ENCODE peak calls at places on chromosomes 6 and 20, in nine cellular contexts. G is H7, Y is IMR-90, I is upper lobe of right lung, F is HepG2, U is tibial artery, A is stomach, H is MM.1S, V is H1. K is an unnamed sample.

GRCh38 chr20:19692685-19693119 is 65.4 kb upstream of the RIN2 start:
- DNase-seq in G (peak; percentile 67), Y (peak; percentile 22), I (peak; percentile 77), F (peak; percentile 37), U (no peak), A (peak; percentile 71), H (peak; percentile 58), V (peak; percentile 19), K (peak; percentile 61)

GRCh38 chr6:2732503-2733089 is 18.1 kb downstream of the MYLK4 start:
- DNase-seq in G (no peak), Y (no peak), I (no peak), F (no peak), U (no peak), A (peak; percentile 31), H (no peak), V (no peak), K (no peak)

GRCh38 chr20:62804632-62805364 is at the start of gene OGFR:
- DNase-seq in G (peak; percentile 97), Y (peak; percentile 38), I (peak; percentile 85), F (no peak), U (peak; percentile 81), A (peak; percentile 69), H (peak; percentile 65), V (no peak), K (peak; percentile 74)

GRCh38 chr20:8033447-8033846 is 13.9 kb upstream of the TMX4 start:
- DNase-seq in G (no peak), Y (no peak), I (peak; percentile 73), F (no peak), U (no peak), A (no peak), H (no peak), V (no peak), K (no peak)

GRCh38 chr20:53940883-53941546 is 129.4 kb downstream of the BCAS1 start:
- DNase-seq in G (no peak), Y (peak; percentile 94), I (no peak), F (no peak), U (no peak), A (no peak), H (peak; percentile 56), V (no peak), K (peak; percentile 51)

GRCh38 chr20:3710703-3711417 is 1.5 kb downstream of the SIGLEC1 start:
- DNase-seq in G (peak; percentile 98), Y (peak; percentile 28), I (peak; percentile 86), F (peak; percentile 46), U (no peak), A (peak; percentile 74), H (peak; percentile 58), V (peak; percentile 33), K (peak; percentile 85)

GRCh38 chr20:49285233-49285668 is 7.4 kb upstream of the ZNFX1 start:
- DNase-seq in G (no peak), Y (no peak), I (no peak), F (no peak), U (no peak), A (no peak), H (no peak), V (no peak), K (no peak)

GRCh38 chr6:1516742-1517520 is 92.8 kb upstream of the FOXC1 start:
- DNase-seq in G (no peak), Y (no peak), I (no peak), F (no peak), U (no peak), A (no peak), H (no peak), V (no peak), K (no peak)

GRCh38 chr6:93468291-93468690 is 48.9 kb upstream of the EPHA7 start:
- DNase-seq in G (peak; percentile 28), Y (no peak), I (no peak), F (no peak), U (no peak), A (no peak), H (peak; percentile 76), V (peak; percentile 3), K (peak; percentile 86)

GRCh38 chr20:9220874-9221547 is 152.1 kb downstream of the PLCB4 start:
- DNase-seq in G (no peak), Y (peak; percentile 84), I (no peak), F (no peak), U (no peak), A (no peak), H (no peak), V (no peak), K (peak; percentile 28)

GRCh38 chr20:17479041-17479657 is 52.0 kb downstream of the BFSP1 start:
- DNase-seq in G (no peak), Y (no peak), I (no peak), F (no peak), U (no peak), A (no peak), H (no peak), V (no peak), K (no peak)

GRCh38 chr6:138914701-138915100 is 73.4 kb downstream of the REPS1 start:
- DNase-seq in G (no peak), Y (peak; percentile 1), I (no peak), F (no peak), U (no peak), A (no peak), H (no peak), V (no peak), K (no peak)
- H3K36me3 ChIP-seq in G (peaks cover 17% of the 10 kb centered on the region), Y (peaks cover 31% of the 10 kb centered on the region), I (peaks cover 90% of the 10 kb centered on the region), F (peaks cover 10% of the 10 kb centered on the region), U (peaks cover 40% of the 10 kb centered on the region), A (peaks cover 27% of the 10 kb centered on the region), H (no peaks in the 10 kb centered on the region), V (peaks cover 43% of the 10 kb centered on the region), K (peaks cover 20% of the 10 kb centered on the region)

DNA sequence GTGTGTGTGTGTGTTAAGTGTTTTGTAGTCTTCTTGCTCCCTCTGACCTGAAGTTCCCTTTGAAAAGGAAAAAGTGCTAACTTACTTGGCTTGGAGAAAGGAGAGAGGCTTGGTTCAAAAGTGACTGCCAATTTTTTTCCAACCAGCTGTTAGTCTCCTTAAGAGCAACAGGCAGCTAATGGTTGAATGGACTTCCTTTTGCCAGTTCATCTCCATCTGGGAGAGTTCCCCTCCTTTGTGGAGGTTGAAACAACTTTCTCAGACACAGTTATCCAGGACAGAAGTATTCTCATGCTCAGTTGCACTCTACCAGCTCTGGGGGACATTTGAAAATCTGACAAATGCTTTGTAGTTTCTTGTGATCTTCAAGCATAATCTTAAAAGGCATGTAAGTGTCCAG is 4.5 kb downstream of the RIPOR2 start:
- DNase-seq in G (no peak), Y (peak; percentile 40), I (no peak), F (no peak), U (no peak), A (no peak), H (no peak), V (no peak), K (peak; percentile 8)
- H3K36me3 ChIP-seq in G (no peaks in the 10 kb centered on the region), Y (no peaks in the 10 kb centered on the region), I (no peaks in the 10 kb centered on the region), F (no peaks in the 10 kb centered on the region), U (no peaks in the 10 kb centered on the region), A (no peaks in the 10 kb centered on the region), H (no peaks in the 10 kb centered on the region), V (no peaks in the 10 kb centered on the region), K (no peaks in the 10 kb centered on the region)

GRCh38 chr6:148530394-148530923 is 187.8 kb downstream of the SASH1 start:
- DNase-seq in G (no peak), Y (peak; percentile 98), I (no peak), F (no peak), U (no peak), A (no peak), H (peak; percentile 10), V (no peak), K (no peak)
- H3K36me3 ChIP-seq in G (peaks cover 25% of the 10 kb centered on the region), Y (peaks cover 52% of the 10 kb centered on the region), I (peaks cover 83% of the 10 kb centered on the region), F (peaks cover 21% of the 10 kb centered on the region), U (peaks cover 64% of the 10 kb centered on the region), A (peaks cover 39% of the 10 kb centered on the region), H (no peaks in the 10 kb centered on the region), V (peaks cover 42% of the 10 kb centered on the region), K (no peaks in the 10 kb centered on the region)

GRCh38 chr6:101013612-101014195 is 132.6 kb upstream of the ASCC3 start:
- DNase-seq in G (no peak), Y (no peak), I (no peak), F (no peak), U (no peak), A (no peak), H (no peak), V (no peak), K (no peak)
- H3K36me3 ChIP-seq in G (no peaks in the 10 kb centered on the region), Y (no peaks in the 10 kb centered on the region), I (no peaks in the 10 kb centered on the region), F (no peaks in the 10 kb centered on the region), U (no peaks in the 10 kb centered on the region), A (no peaks in the 10 kb centered on the region), H (no peaks in the 10 kb centered on the region), V (no peaks in the 10 kb centered on the region), K (no peaks in the 10 kb centered on the region)

GRCh38 chr20:37366749-37367148 is 20.8 kb downstream of the SRC start:
- DNase-seq in G (no peak), Y (no peak), I (no peak), F (no peak), U (no peak), A (no peak), H (no peak), V (no peak), K (no peak)
- H3K36me3 ChIP-seq in G (peaks cover 5% of the 10 kb centered on the region), Y (peaks cover 22% of the 10 kb centered on the region), I (peaks cover 12% of the 10 kb centered on the region), F (peaks cover 26% of the 10 kb centered on the region), U (peaks cover 13% of the 10 kb centered on the region), A (peaks cover 10% of the 10 kb centered on the region), H (no peaks in the 10 kb centered on the region), V (peaks cover 10% of the 10 kb centered on the region), K (peaks cover 14% of the 10 kb centered on the region)

GRCh38 chr20:396252-396618 is 11.9 kb upstream of the RBCK1 start:
- DNase-seq in G (no peak), Y (no peak), I (no peak), F (no peak), U (peak; percentile 58), A (no peak), H (no peak), V (no peak), K (no peak)

GRCh38 chr20:397432-398237 is 10.5 kb upstream of the RBCK1 start:
- DNase-seq in G (no peak), Y (no peak), I (no peak), F (no peak), U (no peak), A (no peak), H (no peak), V (no peak), K (no peak)

GRCh38 chr20:400121-400450 is 8.0 kb upstream of the RBCK1 start:
- DNase-seq in G (no peak), Y (no peak), I (no peak), F (peak; percentile 83), U (no peak), A (no peak), H (no peak), V (no peak), K (no peak)

GRCh38 chr20:399182-399707 is 8.9 kb upstream of the RBCK1 start:
- DNase-seq in G (no peak), Y (no peak), I (no peak), F (no peak), U (peak; percentile 34), A (no peak), H (no peak), V (no peak), K (no peak)

DNA sequence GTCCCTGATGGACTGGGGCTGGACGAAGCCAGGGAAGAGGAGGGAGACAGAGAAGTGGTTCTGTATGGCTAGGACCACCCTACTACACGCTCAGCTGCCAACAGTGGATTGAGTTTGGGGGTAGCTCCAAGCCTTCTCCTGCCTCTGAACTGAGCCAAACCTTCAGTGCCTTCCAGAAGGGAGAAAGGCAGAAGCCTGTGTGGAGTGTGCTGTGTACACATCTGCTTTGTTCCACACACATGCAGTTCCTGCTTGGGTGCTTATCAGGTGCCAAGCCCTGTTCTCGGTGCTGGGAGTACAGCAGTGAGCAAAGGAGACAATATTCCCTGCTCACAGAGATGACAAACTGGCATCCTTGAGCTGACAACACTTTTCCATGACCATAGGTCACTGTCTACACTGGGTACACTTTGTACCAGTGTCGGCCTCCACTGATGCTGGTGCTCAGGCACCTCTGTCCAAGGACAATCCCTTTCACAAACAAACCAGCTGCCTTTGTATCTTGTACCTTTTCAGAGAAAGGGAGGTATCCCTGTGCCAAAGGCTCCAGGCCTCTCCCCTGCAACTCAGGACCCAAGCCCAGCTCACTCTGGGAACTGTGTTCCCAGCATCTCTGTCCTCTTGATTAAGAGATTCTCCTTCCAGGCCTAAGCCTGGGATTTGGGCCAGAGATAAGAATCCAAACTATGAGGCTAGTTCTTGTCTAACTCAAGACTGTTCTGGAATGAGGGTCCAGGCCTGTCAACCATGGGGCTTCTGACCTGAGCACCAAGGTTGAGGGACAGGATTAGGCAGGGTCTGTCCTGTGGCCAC is 11.3 kb upstream of the RBCK1 start:
- DNase-seq in G (no peak), Y (no peak), I (no peak), F (peak; percentile 99), U (peak; percentile 34), A (peak; percentile 73), H (no peak), V (no peak), K (no peak)
- H3K36me3 ChIP-seq in G (peaks cover 5% of the 10 kb centered on the region), Y (peaks cover 47% of the 10 kb centered on the region), I (peaks cover 58% of the 10 kb centered on the region), F (peaks cover 39% of the 10 kb centered on the region), U (no peaks in the 10 kb centered on the region), A (peaks cover 10% of the 10 kb centered on the region), H (peaks cover 4% of the 10 kb centered on the region), V (peaks cover 13% of the 10 kb centered on the region), K (no peaks in the 10 kb centered on the region)

K was measured in neural progenitor cell.